ENCODE peak calls at places on chromosomes 16 and 17, in seven cellular contexts. A, M, B, X, C, N and G are unnamed samples.

GRCh38 chr17:50908860-50909764 is 43.0 kb upstream of the TOB1 start:
- DNase-seq in X (peak; percentile 78), B (no peak), C (no peak), M (no peak), A (no peak), N (no peak), G (no peak)

GRCh38 chr16:72099377-72099818 is 5.8 kb downstream of the DHX38 start:
- DNase-seq in X (no peak), A (no peak), N (no peak), M (peak; percentile 64), B (peak; percentile 67), C (peak; percentile 49), G (peak; percentile 73)

GRCh38 chr17:48254896-48255295 is 147.3 kb downstream of the SNX11 start:
- DNase-seq in C (no peak), N (no peak), M (no peak), A (no peak), X (no peak), B (no peak), G (no peak)

GRCh38 chr16:87200637-87201036 is 116.6 kb downstream of the C16orf95 start:
- DNase-seq in B (no peak), N (no peak), M (no peak), A (no peak), C (no peak), X (no peak), G (no peak)

GRCh38 chr16:1497014-1497598 is 3.9 kb downstream of the TELO2 start:
- DNase-seq in A (no peak), X (no peak), C (no peak), N (no peak), M (no peak), B (no peak), G (no peak)

GRCh38 chr17:16477255-16477654 is 14.7 kb downstream of the LRRC75A start:
- DNase-seq in N (peak; percentile 39), B (no peak), X (peak; percentile 37), M (peak; percentile 91), A (no peak), C (peak; percentile 89), G (no peak)

GRCh38 chr16:13084331-13084730 is 182.9 kb downstream of the SHISA9 start:
- DNase-seq in C (no peak), B (no peak), A (no peak), N (no peak), X (no peak), M (no peak), G (no peak)

GRCh38 chr17:43085489-43085888 is 39.7 kb downstream of the BRCA1 start:
- DNase-seq in B (no peak), X (no peak), N (no peak), C (peak; percentile 39), A (no peak), M (peak; percentile 9), G (no peak)

GRCh38 chr17:19440421-19440820 is 29.4 kb downstream of the RNF112 start:
- DNase-seq in X (no peak), A (no peak), N (no peak), C (no peak), M (no peak), B (peak; percentile 46), G (no peak)

DNA sequence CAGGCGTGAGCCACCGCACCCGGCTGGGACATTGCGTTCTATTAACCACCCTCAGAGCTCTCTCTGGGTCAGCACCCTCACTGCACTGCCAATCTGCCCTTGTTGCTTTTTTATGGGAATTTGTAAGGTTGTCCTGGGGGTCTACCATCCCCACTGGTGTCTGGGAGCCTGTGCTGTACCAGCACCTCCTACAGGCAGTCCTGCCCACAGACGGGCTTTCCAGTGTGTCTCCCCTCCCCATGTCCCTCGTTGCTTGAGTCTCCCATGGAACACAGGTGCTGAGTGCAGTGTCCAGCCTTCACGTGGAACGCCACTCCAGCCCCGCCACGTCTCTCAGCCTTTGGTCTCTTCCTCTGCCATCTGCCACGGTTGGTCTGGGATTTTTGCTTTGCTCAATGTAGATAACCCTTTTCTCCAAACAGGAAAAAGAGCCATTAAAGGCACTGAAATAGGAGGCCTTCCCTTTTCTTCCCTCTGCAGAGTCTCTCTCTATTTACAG is 68.0 kb upstream of the CBX4 start:
- DNase-seq in M (no peak), C (no peak), X (no peak), N (no peak), A (no peak), B (no peak), G (no peak)
- TF ChIP-seq CTCF in M (no peak), C (no peak), X (no peak), N (no peak), A (no peak), B (no peak), G (no peak)

GRCh38 chr16:49346459-49346858 is 27.1 kb upstream of the C16orf78 start:
- DNase-seq in X (no peak), M (no peak), A (no peak), N (no peak), B (no peak), C (no peak), G (no peak)

GRCh38 chr16:49349446-49350168 is 24.0 kb upstream of the C16orf78 start:
- DNase-seq in M (no peak), A (no peak), B (no peak), C (no peak), X (no peak), N (no peak), G (no peak)

GRCh38 chr16:49347476-49347875 is 26.1 kb upstream of the C16orf78 start:
- DNase-seq in A (no peak), N (no peak), X (no peak), C (no peak), M (no peak), B (no peak), G (no peak)

GRCh38 chr16:49350265-49351103 is 23.1 kb upstream of the C16orf78 start:
- DNase-seq in B (peak; percentile 63), A (peak; percentile 79), X (peak; percentile 52), N (no peak), C (peak; percentile 34), M (peak; percentile 45), G (peak; percentile 80)

GRCh38 chr16:49348408-49349176 is 25.0 kb upstream of the C16orf78 start:
- DNase-seq in N (no peak), M (no peak), A (no peak), X (no peak), C (no peak), B (peak; percentile 20), G (no peak)
- TF ChIP-seq CTCF in N (no peak), M (no peak), A (no peak), X (no peak), C (no peak), B (peak; percentile 51), G (no peak)

GRCh38 chr17:30821751-30822723 is 2.5 kb downstream of the CRLF3 start:
- DNase-seq in B (peak; percentile 37), X (no peak), C (no peak), N (no peak), A (no peak), M (no peak), G (no peak)
- TF ChIP-seq CTCF in B (peak; percentile 57), X (no peak), C (no peak), N (no peak), A (no peak), M (no peak), G (no peak)

DNA sequence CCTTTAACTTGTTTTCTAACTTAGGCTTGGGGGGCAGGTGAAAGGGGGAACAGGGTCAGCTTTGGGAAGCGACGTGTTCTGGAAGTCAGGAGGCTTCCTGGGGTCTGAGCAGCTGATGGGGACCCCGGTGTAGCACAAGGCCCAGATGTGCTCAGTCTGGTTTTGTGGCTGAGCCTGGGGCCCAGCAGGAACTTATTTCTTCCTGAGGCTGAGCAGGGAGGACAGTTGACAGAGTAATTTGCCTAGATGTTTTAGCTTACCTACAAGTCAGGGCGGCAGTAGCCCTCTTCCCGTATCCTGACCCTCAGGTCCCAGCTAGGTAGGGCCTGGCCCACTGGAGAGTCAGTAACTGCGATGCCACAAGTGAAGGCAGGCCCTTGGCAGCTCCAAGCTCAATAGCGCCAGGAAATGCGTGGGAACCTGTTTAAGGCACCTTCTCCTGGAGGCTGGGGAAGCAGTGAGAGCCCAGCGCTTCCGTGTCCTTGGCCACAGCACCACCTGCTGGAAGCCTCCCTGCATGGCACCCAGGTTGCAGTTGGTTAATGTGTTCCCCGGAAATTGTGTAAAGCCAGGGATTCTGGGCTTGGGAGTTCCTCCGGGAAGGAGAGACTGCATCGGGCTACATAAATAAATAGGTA is 5.2 kb downstream of the CCR7 start:
- DNase-seq in N (peak; percentile 89), X (peak; percentile 88), A (peak; percentile 90), B (peak; percentile 88), C (peak; percentile 94), M (peak; percentile 96), G (peak; percentile 81)
- TF ChIP-seq CTCF in N (peak; percentile 99), X (peak; percentile 99), A (peak; percentile 99), B (peak; percentile 99), C (peak; percentile 99), M (peak; percentile 99), G (peak; percentile 92)

GRCh38 chr16:67657751-67658518 is 2.1 kb downstream of the ACD start:
- DNase-seq in N (no peak), C (no peak), X (no peak), A (no peak), B (no peak), M (no peak), G (no peak)

GRCh38 chr16:67658849-67659674 is 998 bp downstream of the ACD start:
- DNase-seq in B (no peak), A (no peak), N (no peak), M (no peak), C (no peak), X (no peak), G (no peak)

GRCh38 chr16:67661101-67661661 is 421 bp downstream of the PARD6A start:
- DNase-seq in N (no peak), B (no peak), X (no peak), M (peak; percentile 31), A (no peak), C (peak; percentile 52), G (no peak)

GRCh38 chr16:67660564-67661028 is at the start of gene PARD6A:
- DNase-seq in X (peak; percentile 94), C (peak; percentile 96), M (peak; percentile 93), N (peak; percentile 72), A (peak; percentile 98), B (peak; percentile 100), G (peak; percentile 100)

DNA sequence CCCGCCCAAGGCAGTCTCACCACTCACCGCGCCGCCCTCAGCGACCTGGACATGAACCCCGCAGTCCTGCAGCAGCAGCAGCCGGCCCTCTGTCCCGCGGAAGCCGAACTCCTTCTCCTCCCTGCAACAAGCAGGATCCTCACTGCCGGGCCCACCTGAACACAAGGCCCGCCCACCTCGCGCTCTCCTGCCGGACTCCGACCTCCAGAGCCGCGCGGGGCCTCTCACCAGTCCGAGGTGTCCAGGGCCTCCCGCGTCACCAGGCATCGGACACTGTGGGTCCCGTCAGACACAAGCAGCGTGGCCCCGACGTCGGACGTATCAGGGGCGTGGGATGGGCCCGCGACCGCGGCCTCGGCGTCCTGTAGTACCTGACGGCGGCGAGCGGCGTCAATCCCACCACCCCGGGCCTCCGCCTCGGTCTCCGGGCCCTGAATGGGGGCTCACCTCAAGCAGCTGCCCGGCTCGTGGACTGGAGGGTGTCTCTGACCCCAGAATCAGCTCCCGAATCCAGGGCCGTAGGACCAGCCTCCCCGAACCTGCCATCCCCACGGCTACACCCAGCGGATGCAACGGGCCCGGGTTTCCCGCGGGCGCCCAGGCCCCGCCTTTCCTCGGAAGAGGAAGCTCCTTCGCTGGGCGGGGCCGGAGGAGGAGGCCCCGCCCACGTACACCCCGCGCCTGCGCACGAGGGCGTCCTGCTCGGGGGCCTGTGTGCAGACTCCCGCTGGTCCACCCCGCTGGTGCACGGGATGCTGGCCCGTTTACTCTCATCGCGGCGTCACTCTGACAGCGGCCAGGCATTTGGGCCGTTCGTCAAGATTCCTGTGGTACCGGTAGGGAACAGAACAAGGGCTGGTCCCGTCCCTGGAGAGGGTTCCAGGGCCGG is at the start of gene ACD:
- DNase-seq in B (peak; percentile 95), M (peak; percentile 85), C (peak; percentile 84), A (peak; percentile 95), X (peak; percentile 89), N (no peak), G (peak; percentile 100)
- TF ChIP-seq CTCF in B (no peak), M (no peak), C (no peak), A (peak; percentile 10), X (no peak), N (no peak), G (no peak)